ENCODE peak calls at places on chromosomes 6 and 20, in ten cellular contexts. K, C, N, G, T, O, I, D, H and L are unnamed samples.

GRCh38 chr20:31675828-31676533 is 38.3 kb downstream of the COX4I2 start:
- DNase-seq in K (no peak), N (no peak), G (no peak), H (no peak), O (peak; percentile 40), D (no peak), C (no peak), I (peak; percentile 61), T (no peak), L (peak; percentile 54)

GRCh38 chr6:164322533-164322932 is 908.0 kb downstream of the QKI start:
- DNase-seq in I (no peak), O (no peak), T (peak; percentile 41), C (no peak), D (no peak), H (peak; percentile 81), G (no peak), K (no peak), N (no peak), L (no peak)

GRCh38 chr6:112665114-112665513 is 318.0 kb downstream of the RFPL4B start:
- DNase-seq in G (no peak), N (no peak), D (no peak), T (no peak), H (no peak), O (no peak), K (no peak), I (no peak), C (no peak), L (no peak)

GRCh38 chr6:37096025-37096424 is 73.9 kb upstream of the PIM1 start:
- DNase-seq in K (no peak), H (no peak), O (no peak), I (no peak), D (no peak), T (no peak), N (no peak), G (no peak), C (no peak), L (no peak)

GRCh38 chr20:40519928-40520327 is 169.1 kb downstream of the MAFB start:
- DNase-seq in G (no peak), T (no peak), C (no peak), K (no peak), I (no peak), H (no peak), D (no peak), O (no peak), N (no peak), L (no peak)

GRCh38 chr6:7172605-7173185 is 64.9 kb downstream of the RREB1 start:
- DNase-seq in T (no peak), K (no peak), I (no peak), O (no peak), G (no peak), C (peak; percentile 37), N (no peak), H (peak; percentile 23), D (no peak), L (no peak)

GRCh38 chr6:100296810-100297544 is 167.7 kb downstream of the SIM1 start:
- DNase-seq in D (no peak), G (no peak), C (no peak), N (no peak), K (no peak), I (no peak), H (peak; percentile 73), T (no peak), O (no peak), L (peak; percentile 79)

GRCh38 chr20:49595811-49596545 is 28.0 kb upstream of the PTGIS start:
- DNase-seq in D (no peak), I (no peak), H (no peak), N (no peak), T (no peak), O (no peak), K (no peak), G (no peak), C (no peak), L (no peak)

GRCh38 chr6:26323525-26324294 is 41.3 kb upstream of the BTN3A2 start:
- DNase-seq in O (no peak), T (no peak), D (no peak), I (no peak), H (no peak), N (no peak), G (no peak), K (no peak), C (no peak), L (no peak)

GRCh38 chr6:26318459-26319404 is 46.3 kb upstream of the BTN3A2 start:
- DNase-seq in C (peak; percentile 76), K (no peak), H (no peak), I (no peak), G (no peak), T (no peak), N (no peak), D (no peak), O (no peak), L (peak; percentile 73)

GRCh38 chr6:26322645-26323482 is 42.1 kb upstream of the BTN3A2 start:
- DNase-seq in N (no peak), I (peak; percentile 77), O (peak; percentile 38), T (peak; percentile 86), D (peak; percentile 35), K (peak; percentile 74), G (no peak), C (peak; percentile 86), H (peak; percentile 72), L (peak; percentile 95)

GRCh38 chr6:26319405-26320128 is 45.4 kb upstream of the BTN3A2 start:
- DNase-seq in N (no peak), T (no peak), C (peak; percentile 79), H (no peak), D (no peak), G (no peak), I (no peak), O (no peak), K (no peak), L (peak; percentile 85)

DNA sequence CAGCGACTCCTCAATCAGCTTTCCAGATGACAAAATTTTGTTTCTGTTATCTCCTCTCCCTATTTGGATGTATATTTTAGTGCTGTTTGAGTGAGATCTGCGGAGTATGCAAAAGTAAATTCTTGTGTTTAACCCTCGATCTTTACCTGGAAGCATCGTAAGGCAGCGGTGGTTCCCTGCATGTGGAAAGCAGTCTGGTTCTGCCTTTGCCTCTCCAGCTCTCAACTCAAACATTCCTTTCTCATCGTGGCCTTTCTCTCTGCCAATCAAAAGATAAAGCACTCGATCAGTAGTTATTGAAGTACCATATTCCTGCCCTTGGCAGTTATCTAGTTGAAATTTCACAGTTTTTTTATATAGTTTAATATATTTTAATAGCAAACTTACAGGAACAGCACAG is 44.0 kb upstream of the BTN3A2 start:
- DNase-seq in N (no peak), T (no peak), D (no peak), H (no peak), G (no peak), K (no peak), O (no peak), C (no peak), I (no peak), L (no peak)
- H3K4me3 ChIP-seq in N (no peak overlapping the region), T (no peak overlapping the region), D (no peak overlapping the region), H (no peak overlapping the region), G (peak overlapping the region; percentile 4), K (peak overlapping the region; percentile 65), O (no peak overlapping the region), C (no peak overlapping the region), I (no peak overlapping the region), L (no peak overlapping the region)

DNA sequence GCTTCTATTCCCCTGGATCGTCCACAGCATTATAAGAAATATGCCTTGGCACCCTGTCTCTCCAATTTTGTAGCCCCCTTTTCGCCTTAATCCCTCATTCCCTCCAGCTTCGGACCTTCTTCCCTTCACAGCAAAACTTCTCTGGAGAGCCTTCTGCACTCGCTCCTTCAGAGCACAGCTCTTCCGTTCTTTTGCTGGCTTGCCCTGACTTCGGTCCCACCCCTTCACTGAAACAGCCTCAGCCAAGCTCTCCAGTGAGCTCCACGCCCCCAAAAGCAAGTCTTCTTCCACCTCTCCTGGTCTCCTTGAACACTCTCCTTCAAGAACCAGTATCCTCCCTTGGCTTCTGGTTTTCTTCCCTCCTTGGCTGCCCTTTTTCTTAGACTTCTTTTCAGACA is 134.7 kb upstream of the RNF24 start:
- DNase-seq in I (no peak), G (no peak), K (no peak), T (peak; percentile 58), C (peak; percentile 69), H (no peak), N (no peak), D (no peak), O (no peak), L (no peak)
- H3K4me3 ChIP-seq in I (no peak overlapping the region), G (peak overlapping the region; percentile 65), K (no peak overlapping the region), T (peak overlapping the region; percentile 65), C (peak overlapping the region; percentile 86), H (peak overlapping the region; percentile 80), N (peak overlapping the region; percentile 73), D (peak overlapping the region; percentile 76), O (no peak overlapping the region), L (peak overlapping the region; percentile 25)

DNA sequence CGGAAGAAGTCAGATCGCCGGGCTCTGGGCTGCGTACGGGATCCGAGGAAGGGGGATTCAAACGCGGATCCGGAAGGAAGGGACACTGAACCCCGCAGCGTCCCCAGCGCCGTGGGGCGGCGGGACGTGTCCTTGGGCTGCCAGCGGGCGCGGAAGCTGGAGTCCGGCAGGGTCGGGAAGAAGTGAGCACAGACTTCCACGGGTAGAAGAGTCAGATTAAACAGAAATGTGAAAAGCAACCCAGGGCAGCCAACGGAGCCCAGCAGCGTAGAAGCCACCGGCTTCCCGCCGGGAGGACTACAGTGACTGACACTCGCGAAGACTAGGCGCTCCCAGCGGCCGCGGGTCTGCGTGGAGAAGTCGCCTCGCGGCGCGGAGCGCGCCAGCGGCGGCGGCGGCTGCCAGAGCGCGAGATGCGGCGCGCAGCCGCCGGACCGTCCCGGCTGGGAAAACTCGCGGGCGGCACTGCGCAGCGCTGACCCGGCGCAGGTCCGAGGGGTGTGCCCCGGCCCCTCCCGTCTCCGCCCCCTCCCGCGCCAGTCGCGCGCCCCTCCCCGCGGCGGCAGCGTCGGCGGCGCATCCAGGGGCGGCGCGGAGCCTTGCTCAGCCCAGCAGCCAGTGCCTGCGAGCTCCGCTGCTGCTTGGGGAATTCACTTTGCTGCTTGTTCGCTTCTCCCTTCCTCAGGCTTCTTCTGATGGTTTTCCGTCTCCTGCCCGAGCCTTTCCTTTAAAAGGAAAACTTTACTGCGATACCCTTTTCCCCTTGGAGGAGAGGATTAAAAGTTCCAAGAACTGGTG is at the start of gene SAMD5:
- DNase-seq in C (peak; percentile 89), T (peak; percentile 88), N (peak; percentile 65), I (no peak), O (no peak), H (no peak), D (peak; percentile 41), G (peak; percentile 63), K (no peak), L (peak; percentile 79)
- H3K4me3 ChIP-seq in C (peak within 1 kb of the TSS; percentile 90), T (peak within 1 kb of the TSS; percentile 90), N (peak within 1 kb of the TSS; percentile 61), I (no peak within 1 kb of the TSS), O (no peak within 1 kb of the TSS), H (peak within 1 kb of the TSS; percentile 67), D (peak within 1 kb of the TSS; percentile 45), G (peak within 1 kb of the TSS; percentile 46), K (peak within 1 kb of the TSS; percentile 44), L (peak within 1 kb of the TSS; percentile 40)

DNA sequence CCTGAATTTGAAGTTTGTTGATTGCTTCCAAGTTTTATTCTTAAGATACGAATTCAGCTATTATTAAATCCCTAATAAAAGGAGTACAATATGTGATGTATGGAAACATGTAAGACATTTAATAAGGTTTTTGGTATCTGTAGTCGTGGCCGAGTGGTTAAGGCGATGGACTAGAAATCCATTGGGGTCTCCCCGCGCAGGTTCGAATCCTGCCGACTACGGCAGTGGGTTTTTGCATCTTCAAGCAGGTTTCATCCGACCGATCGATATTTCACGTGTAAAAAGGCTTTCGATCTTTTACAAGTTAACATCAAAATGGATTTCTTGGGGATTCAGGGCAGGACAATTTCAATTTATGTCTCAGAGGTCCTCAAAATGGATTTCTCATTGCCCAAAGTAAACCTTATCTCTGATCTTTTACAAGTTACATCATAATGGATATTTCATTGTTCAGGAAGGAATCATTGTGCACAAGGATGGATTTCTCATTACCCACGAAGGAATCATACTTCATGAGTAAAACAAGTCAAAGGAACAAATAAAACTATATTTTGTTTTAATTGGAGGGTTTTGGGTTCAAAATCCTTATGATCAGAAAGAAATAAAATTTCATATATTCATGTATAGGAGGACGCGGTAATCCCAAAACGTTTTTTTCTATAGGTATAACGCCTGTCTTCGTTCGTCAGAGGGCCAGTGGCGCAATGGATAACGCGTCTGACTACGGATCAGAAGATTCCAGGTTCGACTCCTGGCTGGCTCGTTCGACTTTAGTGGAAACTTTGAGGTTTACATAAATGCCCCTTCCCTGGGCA is 37.3 kb upstream of the BTN3A2 start:
- DNase-seq in N (no peak), C (peak; percentile 93), D (no peak), I (peak; percentile 56), T (peak; percentile 86), O (peak; percentile 45), K (peak; percentile 60), G (no peak), H (no peak), L (peak; percentile 91)
- H3K4me3 ChIP-seq in N (no peak overlapping the region), C (peak overlapping the region; percentile 98), D (no peak overlapping the region), I (no peak overlapping the region), T (peak overlapping the region; percentile 14), O (peak overlapping the region; percentile 37), K (peak overlapping the region; percentile 55), G (peak overlapping the region; percentile 42), H (peak overlapping the region; percentile 38), L (peak overlapping the region; percentile 67)